ENCODE peak calls at places on chromosomes 12 and 14, in four cellular contexts. D is IMR-90, U is neuronal stem cell, X is H1. L is an unnamed sample.

GRCh38 chr12:6092784-6093722 is 31.4 kb downstream of the VWF start:
- DNase-seq in D (peak), U (no peak), X (no peak), L (no peak)

GRCh38 chr12:63238892-63239291 is 87.9 kb upstream of the AVPR1A start:
- DNase-seq in U (no peak), D (no peak), X (no peak), L (no peak)

GRCh38 chr14:31947680-31948580 is 129.2 kb upstream of the ARHGAP5 start:
- DNase-seq in D (peak), U (no peak), X (no peak), L (no peak)

GRCh38 chr12:48998497-48999353 is 450 bp downstream of the DDN start:
- DNase-seq in D (peak), U (no peak), X (no peak), L (peak)

GRCh38 chr14:55122441-55122986 is 6.5 kb upstream of the LGALS3 start:
- DNase-seq in X (no peak), U (no peak), D (peak), L (no peak)

GRCh38 chr14:27123162-27123561 is 525.3 kb upstream of the NOVA1 start:
- DNase-seq in D (no peak), X (no peak), U (no peak), L (no peak)

GRCh38 chr14:78005325-78005724 is 164.8 kb upstream of the NRXN3 start:
- DNase-seq in U (no peak), X (no peak), D (no peak), L (no peak)

GRCh38 chr12:124952295-124952694 is 36.6 kb downstream of the DHX37 start:
- DNase-seq in X (no peak), U (no peak), D (no peak), L (no peak)

GRCh38 chr12:109950625-109951024 is 45.5 kb downstream of the GIT2 start:
- DNase-seq in U (no peak), D (no peak), X (no peak), L (no peak)
- H2BK5ac ChIP-seq in U (no peak), D (peak), X (no peak), L (no peak)

GRCh38 chr12:93947486-93947885 is 200.9 kb upstream of the PLXNC1 start:
- DNase-seq in D (no peak), U (no peak), X (no peak), L (no peak)
- H2BK5ac ChIP-seq in D (no peak), U (no peak), X (no peak), L (no peak)

GRCh38 chr12:42326466-42327226 is 679 bp downstream of the PPHLN1 start:
- DNase-seq in U (no peak), X (no peak), D (peak), L (no peak)

GRCh38 chr12:42325326-42325775 is 543 bp downstream of the ZCRB1 start:
- DNase-seq in U (no peak), D (peak), X (no peak), L (no peak)

GRCh38 chr12:42327227-42327590 is 1.2 kb downstream of the PPHLN1 start:
- DNase-seq in D (no peak), X (no peak), U (no peak), L (no peak)

GRCh38 chr12:42323856-42324255 is 2.0 kb downstream of the ZCRB1 start:
- DNase-seq in D (no peak), X (no peak), U (no peak), L (no peak)

GRCh38 chr12:42325776-42326465 is at the start of the genes PPHLN1 and ZCRB1:
- DNase-seq in U (peak), X (peak), D (peak), L (peak)
- H2BK5ac ChIP-seq in U (no peak), X (peak), D (peak), L (peak)

DNA sequence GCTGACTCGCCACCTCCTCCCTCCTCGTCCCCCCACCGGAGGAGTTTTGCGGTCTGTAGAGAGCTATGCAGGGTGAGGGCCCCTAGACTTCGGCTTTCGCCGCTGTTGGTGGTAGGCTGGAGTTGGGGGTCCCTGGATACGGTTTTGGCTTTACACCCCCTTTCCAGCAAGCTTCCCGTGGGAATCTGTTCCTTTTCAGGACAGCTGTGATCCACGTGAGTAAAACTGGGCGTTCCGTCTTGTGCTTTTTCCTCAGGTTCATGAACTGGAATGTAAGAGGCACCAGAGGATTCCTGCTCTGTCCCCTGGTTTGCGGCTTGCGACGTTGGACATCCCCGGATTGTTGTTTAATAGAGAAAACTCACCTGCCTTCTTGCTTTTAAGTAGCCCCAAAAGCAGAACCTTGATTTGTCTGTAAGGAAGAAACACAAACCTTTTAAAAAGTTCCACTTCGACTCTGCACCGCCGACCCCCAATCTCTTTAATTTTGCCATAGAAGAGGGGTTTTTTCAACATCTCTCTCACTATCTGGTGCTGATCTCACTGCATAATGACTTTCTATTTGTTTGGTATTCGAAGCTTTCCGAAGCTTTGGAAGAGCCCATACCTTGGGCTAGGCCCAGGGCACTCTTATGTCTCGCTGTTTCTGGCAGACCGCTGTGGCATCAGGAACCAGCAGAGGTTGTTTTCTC is 490 bp downstream of the PRORP start:
- DNase-seq in D (peak), X (no peak), U (no peak), L (no peak)
- H2BK5ac ChIP-seq in D (peak), X (peak), U (peak), L (no peak)

DNA sequence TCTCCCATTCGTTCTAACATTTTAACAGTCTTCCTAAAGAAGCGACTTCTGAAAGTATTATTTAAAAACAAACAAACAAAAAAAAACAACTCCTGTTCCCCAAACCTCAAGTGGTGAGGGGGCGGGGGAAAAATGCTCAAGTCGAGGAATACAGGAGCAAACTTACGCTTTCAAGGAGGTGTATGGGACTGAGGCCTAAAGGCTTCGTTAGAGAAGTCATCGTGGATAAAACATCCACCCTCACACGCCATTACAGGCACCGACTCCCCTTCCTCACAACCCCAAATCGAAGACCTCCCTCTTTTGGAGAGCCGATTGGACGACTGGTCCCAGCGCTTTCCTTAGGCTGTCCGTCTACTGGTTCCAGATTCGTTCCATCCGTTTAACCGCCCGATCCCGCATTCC is 693 bp downstream of the CBX5 start:
- DNase-seq in U (no peak), D (no peak), X (no peak), L (no peak)
- H2BK5ac ChIP-seq in U (peak), D (peak), X (peak), L (peak)

GRCh38 chr14:104222396-104223036 is 84.1 kb downstream of the KIF26A start:
- DNase-seq in D (no peak), X (no peak), U (no peak), L (no peak)

GRCh38 chr14:104223810-104224515 is 85.6 kb downstream of the KIF26A start:
- DNase-seq in X (no peak), D (no peak), U (no peak), L (no peak)

GRCh38 chr14:104224516-104225281 is 86.3 kb downstream of the KIF26A start:
- DNase-seq in X (no peak), D (no peak), U (no peak), L (peak)

GRCh38 chr14:104221636-104222375 is 83.4 kb downstream of the KIF26A start:
- DNase-seq in U (no peak), X (no peak), D (no peak), L (no peak)

DNA sequence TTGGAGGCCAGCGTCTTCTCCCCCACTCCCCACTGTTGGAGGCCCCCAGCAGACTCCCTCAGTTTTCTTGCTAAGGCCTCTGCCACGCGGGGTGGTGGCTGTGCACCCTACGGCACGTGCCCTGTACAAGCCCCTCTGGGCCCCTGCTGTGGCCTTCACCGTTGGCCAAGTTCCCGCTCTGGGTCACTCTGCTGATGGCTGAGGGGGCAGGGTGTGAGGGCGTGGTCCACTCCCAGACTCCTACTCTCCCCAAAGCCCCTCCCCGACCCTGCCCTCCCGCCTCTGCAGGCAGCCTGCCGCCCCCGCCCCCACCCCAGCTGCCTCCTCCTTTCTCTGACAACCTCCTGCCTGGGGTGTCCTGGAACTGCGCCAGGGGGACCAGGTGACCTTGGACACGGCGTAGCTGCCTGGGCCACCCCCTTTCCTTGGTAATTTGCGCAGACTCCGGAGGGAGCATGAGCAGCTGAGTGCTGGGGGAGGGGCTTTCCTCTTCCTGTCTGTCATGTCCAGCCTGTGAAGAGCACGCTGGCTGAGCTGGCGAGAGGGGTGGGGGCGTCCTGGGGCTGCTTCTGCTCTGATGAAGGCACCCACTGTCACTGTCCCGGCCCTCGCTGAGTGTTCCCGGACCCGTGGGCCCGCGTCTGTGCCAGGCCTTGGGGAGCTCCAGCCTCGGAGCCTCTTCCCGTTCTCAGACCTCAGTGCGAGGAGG is 84.9 kb downstream of the KIF26A start:
- DNase-seq in U (no peak), X (no peak), D (no peak), L (no peak)
- H2BK5ac ChIP-seq in U (no peak), X (peak), D (no peak), L (no peak)

DNA sequence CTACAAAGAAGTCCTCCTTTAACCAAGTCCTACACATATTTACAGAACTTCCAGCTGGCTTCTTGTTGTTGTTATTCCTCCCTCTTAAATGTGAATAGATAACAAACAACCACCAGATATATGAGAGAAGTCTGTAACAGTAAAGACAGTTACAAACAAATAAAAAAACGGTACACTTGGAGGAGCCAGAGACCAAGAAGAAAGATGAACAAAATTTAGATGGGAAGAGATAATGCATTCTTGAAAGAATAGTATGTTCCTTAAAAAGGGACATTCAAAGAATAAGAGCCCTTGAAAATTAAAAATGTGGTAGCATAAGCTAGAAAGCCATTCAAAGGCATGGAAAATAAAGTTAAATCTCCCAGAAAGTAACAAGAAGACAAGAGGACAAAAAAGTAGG is 25.9 kb downstream of the SLCO1A2 start:
- DNase-seq in U (no peak), D (no peak), X (no peak), L (no peak)
- H2BK5ac ChIP-seq in U (no peak), D (no peak), X (no peak), L (no peak)